ENCODE peak calls at places on chromosome 9, in five cellular contexts. D is A549; C is cardiac muscle cell; E is heart left ventricle; X is CD8-positive, alpha-beta T cell. H is an unnamed sample.

GRCh38 chr9:68643901-68644809 is 60.9 kb upstream of the PIP5K1B start:
- DNase-seq in D (no peak), C (no peak), E (no peak), X (no peak), H (no peak)

GRCh38 chr9:32590898-32591297 is 17.9 kb upstream of the NDUFB6 start:
- DNase-seq in D (no peak), C (no peak), E (no peak), X (no peak), H (no peak)

GRCh38 chr9:715743-716400 is 125.6 kb upstream of the DMRT1 start:
- DNase-seq in D (no peak), C (no peak), E (no peak), X (no peak), H (no peak)

GRCh38 chr9:136673088-136673969 is 10.6 kb downstream of the EGFL7 start:
- DNase-seq in D (no peak), C (no peak), E (no peak), X (no peak), H (no peak)

GRCh38 chr9:9133526-9133925 is 1333.9 kb upstream of the DMAC1 start:
- DNase-seq in D (no peak), C (no peak), E (no peak), X (no peak), H (no peak)

GRCh38 chr9:127030814-127031740 is 91.4 kb downstream of the ANGPTL2 start:
- DNase-seq in D (no peak), C (no peak), E (no peak), X (no peak), H (no peak)

GRCh38 chr9:4301971-4302427 is 2.1 kb upstream of the GLIS3 start:
- DNase-seq in D (peak; percentile 57), C (no peak), E (peak; percentile 22), X (no peak), H (peak; percentile 70)

GRCh38 chr9:87140605-87141109 is 193.4 kb upstream of the GAS1 start:
- DNase-seq in D (no peak), C (no peak), E (no peak), X (no peak), H (no peak)

GRCh38 chr9:118455259-118455658 is 751.1 kb downstream of the TLR4 start:
- DNase-seq in D (peak; percentile 23), C (no peak), E (no peak), X (no peak), H (no peak)

GRCh38 chr9:94780516-94780950 is 54.0 kb downstream of the AOPEP start:
- DNase-seq in D (no peak), C (peak; percentile 54), E (peak; percentile 70), X (no peak), H (no peak)

GRCh38 chr9:3508531-3509374 is 17.0 kb downstream of the RFX3 start:
- DNase-seq in D (peak; percentile 59), C (no peak), E (no peak), X (no peak), H (no peak)

GRCh38 chr9:127608104-127608966 is 3.7 kb upstream of the STXBP1 start:
- DNase-seq in D (peak; percentile 83), C (peak; percentile 94), E (peak; percentile 79), X (peak; percentile 65), H (peak; percentile 84)

GRCh38 chr9:124296094-124296493 is 38.3 kb downstream of the NEK6 start:
- DNase-seq in D (no peak), C (no peak), E (no peak), X (no peak), H (no peak)

GRCh38 chr9:92759990-92760893 is 4.4 kb downstream of the BICD2 start:
- DNase-seq in D (no peak), C (no peak), E (peak; percentile 82), X (no peak), H (no peak)

GRCh38 chr9:77291714-77292113 is 114.4 kb downstream of the VPS13A start:
- DNase-seq in D (peak; percentile 42), C (no peak), E (no peak), X (no peak), H (no peak)

GRCh38 chr9:14783358-14783757 is 60.8 kb upstream of the CER1 start:
- DNase-seq in D (no peak), C (no peak), E (no peak), X (no peak), H (no peak)

GRCh38 chr9:10612649-10613398 is at the start of gene PTPRD:
- DNase-seq in D (peak; percentile 64), C (peak; percentile 67), E (no peak), X (no peak), H (peak; percentile 70)

GRCh38 chr9:117644607-117645244 is 59.5 kb upstream of the TLR4 start:
- DNase-seq in D (peak; percentile 68), C (peak; percentile 69), E (peak; percentile 51), X (peak; percentile 25), H (peak; percentile 85)

GRCh38 chr9:70902705-70903131 is 218.7 kb downstream of the TRPM3 start:
- DNase-seq in D (peak; percentile 31), C (no peak), E (no peak), X (no peak), H (no peak)

DNA sequence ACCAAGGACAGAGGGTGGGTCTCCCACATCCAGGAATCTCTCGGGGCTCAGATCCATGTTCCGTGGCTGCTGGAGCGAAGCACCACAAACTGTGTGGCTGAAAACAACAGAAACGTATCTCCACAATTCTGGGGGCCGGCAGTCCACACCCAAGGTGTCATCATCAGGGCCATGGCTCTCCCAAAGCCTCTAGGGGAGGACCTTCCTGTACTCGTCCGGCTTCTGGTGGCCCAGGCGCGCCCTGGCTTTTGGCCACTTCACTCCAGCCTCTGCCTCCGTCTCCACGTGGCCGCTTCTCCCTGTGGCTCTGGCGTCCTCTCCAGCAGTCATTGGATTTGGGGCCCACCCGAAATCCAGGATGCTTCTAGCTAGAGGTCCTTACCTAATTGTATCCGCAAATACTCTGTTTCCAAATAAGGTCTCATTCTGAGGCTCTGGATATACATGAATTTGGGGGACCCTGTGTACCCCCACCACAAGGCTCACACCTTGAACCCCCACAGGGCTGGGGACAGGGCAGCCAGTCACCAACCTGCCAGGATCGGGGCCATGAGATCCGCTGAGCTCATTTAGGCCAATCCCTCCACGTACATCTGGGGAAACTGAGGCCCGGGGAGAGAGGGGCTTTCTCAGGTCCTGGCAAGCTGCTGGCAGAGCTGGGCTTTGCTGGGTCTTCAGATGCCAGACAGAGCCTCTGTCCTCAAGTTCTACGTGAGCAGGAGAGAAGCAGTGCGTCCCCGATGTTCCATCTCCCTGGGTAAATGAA is 158.2 kb downstream of the OLFM1 start:
- DNase-seq in D (no peak), C (no peak), E (no peak), X (no peak), H (peak; percentile 56)
- H3K9me3 ChIP-seq in D (no peaks in the 10 kb centered on the region), C (no peaks in the 10 kb centered on the region), E (no peaks in the 10 kb centered on the region), X (no peaks in the 10 kb centered on the region), H (no peaks in the 10 kb centered on the region)

GRCh38 chr9:115442054-115442453 is 324.1 kb upstream of the TNC start:
- DNase-seq in D (no peak), C (no peak), E (no peak), X (no peak), H (no peak)
- H3K9me3 ChIP-seq in D (no peaks in the 10 kb centered on the region), C (no peaks in the 10 kb centered on the region), E (no peaks in the 10 kb centered on the region), X (no peaks in the 10 kb centered on the region), H (no peaks in the 10 kb centered on the region)

DNA sequence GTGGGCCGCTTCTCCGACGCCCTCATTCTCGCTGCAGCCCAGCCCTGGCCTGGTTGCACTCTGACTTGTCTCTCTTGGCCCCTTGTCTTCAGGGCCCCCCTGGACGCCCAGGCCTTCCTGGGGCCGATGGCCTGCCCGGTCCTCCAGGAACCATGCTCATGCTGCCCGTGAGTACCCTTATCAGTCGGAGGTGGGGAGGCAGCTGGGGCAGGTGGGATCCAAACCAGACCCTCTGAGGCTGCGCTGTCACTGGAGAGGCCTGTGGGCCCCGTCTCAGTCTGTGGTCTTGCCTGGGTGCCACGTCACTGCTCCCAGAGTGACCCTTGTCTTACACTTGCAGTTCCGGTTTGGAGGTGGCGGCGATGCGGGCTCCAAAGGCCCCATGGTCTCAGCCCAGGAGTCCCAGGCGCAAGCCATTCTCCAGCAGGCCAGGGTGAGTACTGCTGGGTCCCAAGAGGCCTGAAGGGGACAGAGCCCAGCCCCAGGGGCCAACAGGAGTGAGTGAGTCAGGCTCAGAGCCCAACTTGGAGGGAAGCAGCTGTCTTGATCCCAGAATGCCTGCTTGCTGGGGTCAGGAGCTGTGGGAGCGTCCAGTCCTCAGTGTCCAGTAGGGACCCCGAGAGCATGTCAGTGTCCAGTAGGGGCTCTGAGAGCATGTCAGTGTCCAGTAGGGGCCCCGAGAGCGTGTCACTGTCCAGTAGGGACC is 109.0 kb downstream of the COL5A1 start:
- DNase-seq in D (no peak), C (no peak), E (no peak), X (no peak), H (peak; percentile 65)
- H3K9me3 ChIP-seq in D (no peaks in the 10 kb centered on the region), C (no peaks in the 10 kb centered on the region), E (no peaks in the 10 kb centered on the region), X (no peaks in the 10 kb centered on the region), H (no peaks in the 10 kb centered on the region)

DNA sequence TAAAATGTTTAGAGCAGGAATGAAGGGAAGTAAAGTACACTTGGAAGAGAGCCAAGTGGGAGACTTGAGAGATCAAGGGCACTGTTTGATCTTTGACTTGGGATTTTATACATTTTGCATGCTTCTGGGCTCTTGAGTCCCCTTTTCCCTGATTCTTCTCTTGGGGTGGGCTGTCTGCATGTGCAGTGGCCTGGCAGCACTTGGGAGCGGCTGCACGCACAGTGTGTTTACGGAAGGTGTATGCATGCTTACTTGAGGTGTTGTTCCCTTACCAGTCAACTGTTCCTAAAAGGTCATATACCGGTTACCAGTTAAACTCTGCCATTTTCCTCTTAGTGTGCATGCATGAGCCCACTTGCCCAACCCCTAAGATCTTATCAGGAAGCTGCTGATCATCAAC is 377.7 kb downstream of the CYLC2 start:
- DNase-seq in D (no peak), C (no peak), E (no peak), X (no peak), H (no peak)
- H3K9me3 ChIP-seq in D (no peaks in the 10 kb centered on the region), C (no peaks in the 10 kb centered on the region), E (no peaks in the 10 kb centered on the region), X (no peaks in the 10 kb centered on the region), H (peaks cover 1% of the 10 kb centered on the region)

GRCh38 chr9:96688215-96688614 is 33.1 kb upstream of the PRXL2C start:
- DNase-seq in D (no peak), C (no peak), E (no peak), X (no peak), H (no peak)

GRCh38 chr9:96691326-96691725 is 36.2 kb upstream of the PRXL2C start:
- DNase-seq in D (no peak), C (no peak), E (no peak), X (no peak), H (no peak)

GRCh38 chr9:96686638-96687335 is 31.7 kb upstream of the PRXL2C start:
- DNase-seq in D (peak; percentile 75), C (peak; percentile 82), E (peak; percentile 84), X (peak; percentile 60), H (peak; percentile 85)

GRCh38 chr9:96688745-96689464 is 33.8 kb upstream of the PRXL2C start:
- DNase-seq in D (no peak), C (no peak), E (no peak), X (no peak), H (no peak)
- H3K9me3 ChIP-seq in D (peaks cover 32% of the 10 kb centered on the region), C (no peaks in the 10 kb centered on the region), E (peaks cover 18% of the 10 kb centered on the region), X (no peaks in the 10 kb centered on the region), H (peaks cover 10% of the 10 kb centered on the region)

DNA sequence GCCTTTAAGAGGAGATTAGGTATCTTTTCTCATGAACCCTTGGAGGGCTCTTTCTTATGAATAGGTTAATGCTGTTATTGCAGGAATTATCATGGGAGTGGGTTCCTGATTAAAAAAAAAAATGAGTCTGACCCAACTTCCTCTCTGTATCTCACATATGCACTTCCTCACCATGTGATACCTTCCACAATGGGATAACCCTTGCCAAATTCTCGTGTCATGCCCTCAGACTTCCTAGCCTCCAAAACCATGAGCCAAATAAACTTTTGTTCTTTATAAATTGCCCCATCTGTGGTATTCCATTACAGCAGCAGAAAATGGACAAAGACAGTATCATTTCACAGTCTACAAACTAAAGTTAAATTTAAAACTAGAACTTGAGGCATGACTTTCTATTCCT is 1.0 kb downstream of the OR1B1 start:
- DNase-seq in D (no peak), C (no peak), E (peak; percentile 14), X (no peak), H (no peak)
- H3K9me3 ChIP-seq in D (no peaks in the 10 kb centered on the region), C (peaks cover 4% of the 10 kb centered on the region), E (peaks cover 5% of the 10 kb centered on the region), X (no peaks in the 10 kb centered on the region), H (no peaks in the 10 kb centered on the region)

GRCh38 chr9:112326194-112326593 is 7.2 kb downstream of the PTBP3 start:
- DNase-seq in D (no peak), C (no peak), E (no peak), X (no peak), H (no peak)
- H3K9me3 ChIP-seq in D (no peaks in the 10 kb centered on the region), C (no peaks in the 10 kb centered on the region), E (peaks cover 6% of the 10 kb centered on the region), X (no peaks in the 10 kb centered on the region), H (no peaks in the 10 kb centered on the region)

H was measured in left lung.